ENCODE peak calls at places on chromosomes 4 and X, in seven cellular contexts. One of them, this sample, is unnamed.

GRCh38 chr4:78749972-78750727 is 26.0 kb upstream of the BMP2K start:
- ATAC-seq in left lung: peak; percentile 79
- ATAC-seq in activated T-cell treated with anti-CD3 and anti-CD28 coated beads, Interleukin-2, amount 50 U/mL, for 4 hours: no peak
- ATAC-seq in right cardiac atrium: peak; percentile 68
- ATAC-seq in A549: no peak
- ATAC-seq in IMR-90: no peak
- ATAC-seq in left ventricle myocardium superior: peak; percentile 64
- ATAC-seq in this sample: no peak

GRCh38 chrX:24332868-24333267 is 19.0 kb upstream of the SUPT20HL2 start:
- ATAC-seq in activated T-cell treated with anti-CD3 and anti-CD28 coated beads, Interleukin-2, amount 50 U/mL, for 4 hours: no peak
- ATAC-seq in left lung: no peak
- ATAC-seq in IMR-90: no peak
- ATAC-seq in A549: no peak
- ATAC-seq in right cardiac atrium: no peak
- ATAC-seq in left ventricle myocardium superior: no peak
- ATAC-seq in this sample: no peak

GRCh38 chr4:104592894-104593470 is 98.3 kb upstream of the CXXC4 start:
- ATAC-seq in left ventricle myocardium superior: no peak
- ATAC-seq in right cardiac atrium: peak; percentile 81
- ATAC-seq in activated T-cell treated with anti-CD3 and anti-CD28 coated beads, Interleukin-2, amount 50 U/mL, for 4 hours: no peak
- ATAC-seq in IMR-90: no peak
- ATAC-seq in left lung: peak; percentile 78
- ATAC-seq in A549: no peak
- ATAC-seq in this sample: no peak

GRCh38 chr4:151719045-151719743 is 41.6 kb downstream of the GATB start:
- ATAC-seq in left lung: no peak
- ATAC-seq in IMR-90: no peak
- ATAC-seq in A549: no peak
- ATAC-seq in left ventricle myocardium superior: peak; percentile 92
- ATAC-seq in right cardiac atrium: peak; percentile 66
- ATAC-seq in activated T-cell treated with anti-CD3 and anti-CD28 coated beads, Interleukin-2, amount 50 U/mL, for 4 hours: no peak
- ATAC-seq in this sample: no peak

GRCh38 chr4:151215295-151215694 is 61.7 kb upstream of the PRSS48 start:
- ATAC-seq in IMR-90: no peak
- ATAC-seq in activated T-cell treated with anti-CD3 and anti-CD28 coated beads, Interleukin-2, amount 50 U/mL, for 4 hours: no peak
- ATAC-seq in right cardiac atrium: peak; percentile 79
- ATAC-seq in left lung: peak; percentile 17
- ATAC-seq in A549: no peak
- ATAC-seq in left ventricle myocardium superior: peak; percentile 57
- ATAC-seq in this sample: no peak

GRCh38 chr4:183200453-183200852 is 101.4 kb downstream of the WWC2 start:
- ATAC-seq in A549: peak; percentile 66
- ATAC-seq in activated T-cell treated with anti-CD3 and anti-CD28 coated beads, Interleukin-2, amount 50 U/mL, for 4 hours: no peak
- ATAC-seq in left lung: peak; percentile 90
- ATAC-seq in IMR-90: peak; percentile 64
- ATAC-seq in left ventricle myocardium superior: peak; percentile 71
- ATAC-seq in right cardiac atrium: peak; percentile 76
- ATAC-seq in this sample: no peak

GRCh38 chr4:115918149-115918548 is 804.7 kb upstream of the NDST4 start:
- ATAC-seq in left lung: no peak
- ATAC-seq in right cardiac atrium: no peak
- ATAC-seq in activated T-cell treated with anti-CD3 and anti-CD28 coated beads, Interleukin-2, amount 50 U/mL, for 4 hours: no peak
- ATAC-seq in A549: no peak
- ATAC-seq in IMR-90: no peak
- ATAC-seq in left ventricle myocardium superior: no peak
- ATAC-seq in this sample: no peak

GRCh38 chr4:172898715-172899114 is 269.9 kb upstream of the GALNT7 start:
- ATAC-seq in IMR-90: no peak
- ATAC-seq in A549: no peak
- ATAC-seq in activated T-cell treated with anti-CD3 and anti-CD28 coated beads, Interleukin-2, amount 50 U/mL, for 4 hours: no peak
- ATAC-seq in right cardiac atrium: no peak
- ATAC-seq in left ventricle myocardium superior: no peak
- ATAC-seq in left lung: no peak
- ATAC-seq in this sample: no peak

GRCh38 chr4:102493794-102494193 is 7.4 kb upstream of the NFKB1 start:
- ATAC-seq in right cardiac atrium: no peak
- ATAC-seq in A549: no peak
- ATAC-seq in left lung: peak; percentile 89
- ATAC-seq in activated T-cell treated with anti-CD3 and anti-CD28 coated beads, Interleukin-2, amount 50 U/mL, for 4 hours: no peak
- ATAC-seq in left ventricle myocardium superior: no peak
- ATAC-seq in IMR-90: no peak
- ATAC-seq in this sample: no peak

GRCh38 chr4:180285796-180286195 is 1957.4 kb upstream of the TENM3 start:
- ATAC-seq in IMR-90: no peak
- ATAC-seq in A549: no peak
- ATAC-seq in left lung: no peak
- ATAC-seq in left ventricle myocardium superior: no peak
- ATAC-seq in activated T-cell treated with anti-CD3 and anti-CD28 coated beads, Interleukin-2, amount 50 U/mL, for 4 hours: no peak
- ATAC-seq in right cardiac atrium: no peak
- ATAC-seq in this sample: no peak

GRCh38 chr4:40613456-40613855 is 16.2 kb downstream of the RBM47 start:
- ATAC-seq in activated T-cell treated with anti-CD3 and anti-CD28 coated beads, Interleukin-2, amount 50 U/mL, for 4 hours: no peak
- ATAC-seq in IMR-90: peak; percentile 49
- ATAC-seq in A549: no peak
- ATAC-seq in left ventricle myocardium superior: no peak
- ATAC-seq in left lung: peak; percentile 30
- ATAC-seq in right cardiac atrium: no peak
- ATAC-seq in this sample: no peak

GRCh38 chrX:85303544-85303943 is 59.8 kb downstream of the ZNF711 start:
- ATAC-seq in left lung: no peak
- ATAC-seq in left ventricle myocardium superior: no peak
- ATAC-seq in activated T-cell treated with anti-CD3 and anti-CD28 coated beads, Interleukin-2, amount 50 U/mL, for 4 hours: no peak
- ATAC-seq in IMR-90: no peak
- ATAC-seq in right cardiac atrium: no peak
- ATAC-seq in A549: no peak
- ATAC-seq in this sample: no peak

GRCh38 chrX:9372866-9373265 is 92.0 kb upstream of the TBL1X start:
- ATAC-seq in right cardiac atrium: no peak
- ATAC-seq in IMR-90: no peak
- ATAC-seq in left lung: no peak
- ATAC-seq in activated T-cell treated with anti-CD3 and anti-CD28 coated beads, Interleukin-2, amount 50 U/mL, for 4 hours: no peak
- ATAC-seq in A549: no peak
- ATAC-seq in left ventricle myocardium superior: no peak
- ATAC-seq in this sample: no peak

GRCh38 chrX:9466115-9466495 is 1.2 kb downstream of the TBL1X start:
- ATAC-seq in activated T-cell treated with anti-CD3 and anti-CD28 coated beads, Interleukin-2, amount 50 U/mL, for 4 hours: peak; percentile 6
- ATAC-seq in left ventricle myocardium superior: peak; percentile 52
- ATAC-seq in right cardiac atrium: peak; percentile 58
- ATAC-seq in left lung: peak; percentile 30
- ATAC-seq in IMR-90: no peak
- ATAC-seq in A549: peak; percentile 2
- ATAC-seq in this sample: peak; percentile 20

GRCh38 chrX:79174949-79175644 is 30.6 kb downstream of the GPR174 start:
- ATAC-seq in left ventricle myocardium superior: no peak
- ATAC-seq in A549: no peak
- ATAC-seq in activated T-cell treated with anti-CD3 and anti-CD28 coated beads, Interleukin-2, amount 50 U/mL, for 4 hours: peak; percentile 28
- ATAC-seq in IMR-90: no peak
- ATAC-seq in right cardiac atrium: no peak
- ATAC-seq in left lung: no peak
- ATAC-seq in this sample: no peak

GRCh38 chr4:122584517-122584916 is 36.3 kb downstream of the IL21 start:
- ATAC-seq in left ventricle myocardium superior: no peak
- ATAC-seq in IMR-90: peak; percentile 53
- ATAC-seq in right cardiac atrium: no peak
- ATAC-seq in activated T-cell treated with anti-CD3 and anti-CD28 coated beads, Interleukin-2, amount 50 U/mL, for 4 hours: peak; percentile 91
- ATAC-seq in A549: no peak
- ATAC-seq in left lung: peak; percentile 52
- ATAC-seq in this sample: peak; percentile 95

GRCh38 chr4:168059251-168059650 is 33.1 kb upstream of the ANXA10 start:
- ATAC-seq in right cardiac atrium: no peak
- ATAC-seq in left lung: no peak
- ATAC-seq in activated T-cell treated with anti-CD3 and anti-CD28 coated beads, Interleukin-2, amount 50 U/mL, for 4 hours: no peak
- ATAC-seq in left ventricle myocardium superior: no peak
- ATAC-seq in IMR-90: peak; percentile 49
- ATAC-seq in A549: no peak
- ATAC-seq in this sample: no peak

GRCh38 chr4:39354178-39354503 is 12.0 kb downstream of the RFC1 start:
- ATAC-seq in right cardiac atrium: no peak
- ATAC-seq in A549: peak; percentile 13
- ATAC-seq in left ventricle myocardium superior: peak; percentile 27
- ATAC-seq in activated T-cell treated with anti-CD3 and anti-CD28 coated beads, Interleukin-2, amount 50 U/mL, for 4 hours: no peak
- ATAC-seq in IMR-90: peak; percentile 21
- ATAC-seq in left lung: peak; percentile 48
- ATAC-seq in this sample: no peak

GRCh38 chrX:154430504-154430903 is 2.0 kb downstream of the ATP6AP1 start:
- ATAC-seq in A549: no peak
- ATAC-seq in IMR-90: no peak
- ATAC-seq in activated T-cell treated with anti-CD3 and anti-CD28 coated beads, Interleukin-2, amount 50 U/mL, for 4 hours: no peak
- ATAC-seq in left ventricle myocardium superior: no peak
- ATAC-seq in left lung: no peak
- ATAC-seq in right cardiac atrium: no peak
- ATAC-seq in this sample: no peak

GRCh38 chrX:7330971-7331746 is 183.2 kb upstream of the PUDP start:
- ATAC-seq in IMR-90: peak; percentile 50
- ATAC-seq in left lung: peak; percentile 17
- ATAC-seq in activated T-cell treated with anti-CD3 and anti-CD28 coated beads, Interleukin-2, amount 50 U/mL, for 4 hours: no peak
- ATAC-seq in A549: no peak
- ATAC-seq in right cardiac atrium: peak; percentile 63
- ATAC-seq in left ventricle myocardium superior: peak; percentile 58
- ATAC-seq in this sample: no peak

GRCh38 chrX:8005678-8006347 is 78.6 kb upstream of the PNPLA4 start:
- ATAC-seq in IMR-90: no peak
- ATAC-seq in right cardiac atrium: no peak
- ATAC-seq in A549: no peak
- ATAC-seq in activated T-cell treated with anti-CD3 and anti-CD28 coated beads, Interleukin-2, amount 50 U/mL, for 4 hours: no peak
- ATAC-seq in left ventricle myocardium superior: no peak
- ATAC-seq in left lung: peak; percentile 85
- ATAC-seq in this sample: no peak

GRCh38 chr4:7887415-7887814 is 52.2 kb downstream of the AFAP1 start:
- ATAC-seq in left lung: no peak
- ATAC-seq in A549: no peak
- ATAC-seq in IMR-90: no peak
- ATAC-seq in right cardiac atrium: no peak
- ATAC-seq in left ventricle myocardium superior: no peak
- ATAC-seq in activated T-cell treated with anti-CD3 and anti-CD28 coated beads, Interleukin-2, amount 50 U/mL, for 4 hours: no peak
- ATAC-seq in this sample: no peak

GRCh38 chrX:43121637-43122036 is 343.7 kb upstream of the PPP1R2C start:
- ATAC-seq in left lung: no peak
- ATAC-seq in IMR-90: no peak
- ATAC-seq in activated T-cell treated with anti-CD3 and anti-CD28 coated beads, Interleukin-2, amount 50 U/mL, for 4 hours: no peak
- ATAC-seq in right cardiac atrium: no peak
- ATAC-seq in A549: no peak
- ATAC-seq in left ventricle myocardium superior: no peak
- ATAC-seq in this sample: no peak

GRCh38 chrX:139203681-139204575 is 326.6 kb upstream of the F9 start:
- ATAC-seq in left lung: peak; percentile 44
- ATAC-seq in left ventricle myocardium superior: peak; percentile 64
- ATAC-seq in A549: peak; percentile 39
- ATAC-seq in activated T-cell treated with anti-CD3 and anti-CD28 coated beads, Interleukin-2, amount 50 U/mL, for 4 hours: peak; percentile 25
- ATAC-seq in IMR-90: peak; percentile 66
- ATAC-seq in right cardiac atrium: peak; percentile 39
- ATAC-seq in this sample: no peak

GRCh38 chr4:184466634-184467033 is 7.7 kb downstream of the IRF2 start:
- ATAC-seq in left lung: no peak
- ATAC-seq in A549: no peak
- ATAC-seq in right cardiac atrium: no peak
- ATAC-seq in left ventricle myocardium superior: no peak
- ATAC-seq in IMR-90: no peak
- ATAC-seq in activated T-cell treated with anti-CD3 and anti-CD28 coated beads, Interleukin-2, amount 50 U/mL, for 4 hours: peak; percentile 32
- ATAC-seq in this sample: peak; percentile 40

GRCh38 chr4:16196482-16197393 is 29.5 kb downstream of the TAPT1 start:
- ATAC-seq in left ventricle myocardium superior: peak; percentile 86
- ATAC-seq in A549: peak; percentile 85
- ATAC-seq in right cardiac atrium: peak; percentile 90
- ATAC-seq in activated T-cell treated with anti-CD3 and anti-CD28 coated beads, Interleukin-2, amount 50 U/mL, for 4 hours: no peak
- ATAC-seq in left lung: peak; percentile 94
- ATAC-seq in IMR-90: peak; percentile 93
- ATAC-seq in this sample: no peak

GRCh38 chr4:48337726-48338125 is 3.6 kb upstream of the SLAIN2 start:
- ATAC-seq in IMR-90: no peak
- ATAC-seq in left lung: no peak
- ATAC-seq in A549: no peak
- ATAC-seq in right cardiac atrium: no peak
- ATAC-seq in activated T-cell treated with anti-CD3 and anti-CD28 coated beads, Interleukin-2, amount 50 U/mL, for 4 hours: no peak
- ATAC-seq in left ventricle myocardium superior: no peak
- ATAC-seq in this sample: peak; percentile 15

GRCh38 chr4:87529187-87529586 is at the start of gene SPARCL1:
- ATAC-seq in left ventricle myocardium superior: peak; percentile 60
- ATAC-seq in A549: no peak
- ATAC-seq in activated T-cell treated with anti-CD3 and anti-CD28 coated beads, Interleukin-2, amount 50 U/mL, for 4 hours: no peak
- ATAC-seq in IMR-90: no peak
- ATAC-seq in left lung: peak; percentile 53
- ATAC-seq in right cardiac atrium: peak; percentile 51
- ATAC-seq in this sample: no peak

GRCh38 chr4:81663368-81663767 is 191.7 kb upstream of the RASGEF1B start:
- ATAC-seq in right cardiac atrium: peak; percentile 14
- ATAC-seq in left lung: peak; percentile 44
- ATAC-seq in IMR-90: no peak
- ATAC-seq in A549: no peak
- ATAC-seq in left ventricle myocardium superior: peak; percentile 27
- ATAC-seq in activated T-cell treated with anti-CD3 and anti-CD28 coated beads, Interleukin-2, amount 50 U/mL, for 4 hours: no peak
- ATAC-seq in this sample: no peak

GRCh38 chr4:88537725-88538124 is 14.1 kb upstream of the PYURF start:
- ATAC-seq in right cardiac atrium: no peak
- ATAC-seq in IMR-90: no peak
- ATAC-seq in left lung: no peak
- ATAC-seq in A549: no peak
- ATAC-seq in left ventricle myocardium superior: no peak
- ATAC-seq in activated T-cell treated with anti-CD3 and anti-CD28 coated beads, Interleukin-2, amount 50 U/mL, for 4 hours: no peak
- ATAC-seq in this sample: no peak

GRCh38 chr4:101596786-101597185 is 193.7 kb upstream of the BANK1 start:
- ATAC-seq in right cardiac atrium: no peak
- ATAC-seq in activated T-cell treated with anti-CD3 and anti-CD28 coated beads, Interleukin-2, amount 50 U/mL, for 4 hours: no peak
- ATAC-seq in IMR-90: no peak
- ATAC-seq in A549: no peak
- ATAC-seq in left lung: no peak
- ATAC-seq in left ventricle myocardium superior: no peak
- ATAC-seq in this sample: no peak

GRCh38 chrX:47218920-47219815 is 687 bp downstream of the CDK16 start:
- ATAC-seq in A549: no peak
- ATAC-seq in left lung: no peak
- ATAC-seq in left ventricle myocardium superior: peak; percentile 14
- ATAC-seq in right cardiac atrium: no peak
- ATAC-seq in activated T-cell treated with anti-CD3 and anti-CD28 coated beads, Interleukin-2, amount 50 U/mL, for 4 hours: no peak
- ATAC-seq in IMR-90: peak; percentile 0
- ATAC-seq in this sample: no peak

GRCh38 chr4:174629265-174629664 is 107.0 kb upstream of the HPGD start:
- ATAC-seq in activated T-cell treated with anti-CD3 and anti-CD28 coated beads, Interleukin-2, amount 50 U/mL, for 4 hours: peak; percentile 46
- ATAC-seq in right cardiac atrium: no peak
- ATAC-seq in left ventricle myocardium superior: no peak
- ATAC-seq in IMR-90: no peak
- ATAC-seq in left lung: no peak
- ATAC-seq in A549: no peak
- ATAC-seq in this sample: peak; percentile 93

GRCh38 chr4:169070895-169071218 is 60.8 kb upstream of the CBR4 start:
- ATAC-seq in right cardiac atrium: peak; percentile 34
- ATAC-seq in left lung: peak; percentile 86
- ATAC-seq in A549: peak; percentile 84
- ATAC-seq in IMR-90: no peak
- ATAC-seq in activated T-cell treated with anti-CD3 and anti-CD28 coated beads, Interleukin-2, amount 50 U/mL, for 4 hours: no peak
- ATAC-seq in left ventricle myocardium superior: no peak
- ATAC-seq in this sample: no peak

GRCh38 chrX:116298956-116299355 is 128.4 kb downstream of the AGTR2 start:
- ATAC-seq in IMR-90: no peak
- ATAC-seq in left ventricle myocardium superior: no peak
- ATAC-seq in A549: no peak
- ATAC-seq in left lung: no peak
- ATAC-seq in right cardiac atrium: no peak
- ATAC-seq in activated T-cell treated with anti-CD3 and anti-CD28 coated beads, Interleukin-2, amount 50 U/mL, for 4 hours: no peak
- ATAC-seq in this sample: no peak

GRCh38 chrX:40145670-40146470 is 48.1 kb upstream of the BCOR start:
- ATAC-seq in activated T-cell treated with anti-CD3 and anti-CD28 coated beads, Interleukin-2, amount 50 U/mL, for 4 hours: peak; percentile 50
- ATAC-seq in A549: no peak
- ATAC-seq in left lung: peak; percentile 31
- ATAC-seq in left ventricle myocardium superior: peak; percentile 30
- ATAC-seq in IMR-90: peak; percentile 80
- ATAC-seq in right cardiac atrium: peak; percentile 12
- ATAC-seq in this sample: peak; percentile 7

GRCh38 chr4:152937280-152937534 is 1.1 kb downstream of the FHDC1 start:
- ATAC-seq in right cardiac atrium: no peak
- ATAC-seq in left ventricle myocardium superior: no peak
- ATAC-seq in IMR-90: no peak
- ATAC-seq in A549: no peak
- ATAC-seq in activated T-cell treated with anti-CD3 and anti-CD28 coated beads, Interleukin-2, amount 50 U/mL, for 4 hours: no peak
- ATAC-seq in left lung: no peak
- ATAC-seq in this sample: no peak

GRCh38 chrX:39619182-39620009 is 478.4 kb downstream of the BCOR start:
- ATAC-seq in A549: no peak
- ATAC-seq in IMR-90: no peak
- ATAC-seq in right cardiac atrium: peak; percentile 65
- ATAC-seq in left lung: peak; percentile 59
- ATAC-seq in left ventricle myocardium superior: no peak
- ATAC-seq in activated T-cell treated with anti-CD3 and anti-CD28 coated beads, Interleukin-2, amount 50 U/mL, for 4 hours: no peak
- ATAC-seq in this sample: no peak

This sample was measured in activated T-helper 17 cell treated with anti-CD3 and anti-CD28 coated beads, Interleukin-2, amount 50 U/mL, for 72 hours.